ENCODE peak calls at places on chromosome 6, in ten cellular contexts. E, H, U, G, Q, T, R, V, K and W are unnamed samples.

GRCh38 chr6:141451176-141451507 is 681.6 kb upstream of the GJE1 start:
- DNase-seq in Q (no peak), H (no peak), V (no peak), R (no peak), T (no peak), G (no peak), K (no peak), E (peak; percentile 55), U (no peak), W (no peak)

GRCh38 chr6:3943373-3943772 is 94.2 kb downstream of the FAM50B start:
- DNase-seq in H (no peak), R (peak; percentile 97), T (no peak), G (peak; percentile 69), V (no peak), U (peak; percentile 43), E (no peak), Q (no peak), K (no peak), W (no peak)

GRCh38 chr6:111536888-111537287 is 53.9 kb upstream of the REV3L start:
- DNase-seq in R (no peak), U (no peak), K (no peak), V (no peak), T (no peak), Q (no peak), E (no peak), H (no peak), G (no peak), W (no peak)

GRCh38 chr6:153108320-153108719 is 22.8 kb downstream of the RGS17 start:
- DNase-seq in H (peak; percentile 50), R (peak; percentile 60), T (no peak), K (peak; percentile 50), Q (no peak), U (no peak), G (no peak), E (no peak), V (no peak), W (no peak)

GRCh38 chr6:52352239-52353008 is 9.5 kb upstream of the PAQR8 start:
- DNase-seq in H (peak; percentile 16), E (peak; percentile 82), K (peak; percentile 99), Q (no peak), T (peak; percentile 80), U (no peak), G (no peak), V (peak; percentile 96), R (peak; percentile 95), W (no peak)

GRCh38 chr6:112938656-112939055 is 591.5 kb downstream of the RFPL4B start:
- DNase-seq in G (no peak), Q (no peak), V (no peak), H (no peak), K (peak; percentile 50), T (no peak), E (no peak), R (peak; percentile 53), U (no peak), W (no peak)

GRCh38 chr6:81834141-81834621 is 81.7 kb upstream of the TENT5A start:
- DNase-seq in R (peak; percentile 13), H (no peak), E (no peak), U (peak; percentile 69), T (peak; percentile 53), K (peak; percentile 53), G (peak; percentile 58), V (no peak), Q (peak; percentile 70), W (no peak)

GRCh38 chr6:168050861-168051586 is 28.0 kb downstream of the FRMD1 start:
- DNase-seq in T (no peak), H (peak; percentile 60), U (no peak), Q (no peak), R (peak; percentile 31), E (no peak), G (no peak), V (no peak), K (no peak), W (no peak)

GRCh38 chr6:88339816-88340215 is 173.7 kb upstream of the CNR1 start:
- DNase-seq in V (no peak), K (no peak), H (no peak), U (no peak), R (no peak), G (no peak), T (no peak), E (no peak), Q (no peak), W (no peak)

GRCh38 chr6:81169166-81169565 is 583.3 kb downstream of the TENT5A start:
- DNase-seq in G (no peak), Q (no peak), U (no peak), R (peak; percentile 5), E (no peak), H (no peak), T (no peak), K (peak; percentile 17), V (no peak), W (peak; percentile 1)

GRCh38 chr6:5749016-5749665 is 257.6 kb downstream of the NRN1 start:
- DNase-seq in K (no peak), T (no peak), G (no peak), Q (no peak), E (no peak), U (no peak), H (no peak), V (no peak), R (no peak), W (no peak)

GRCh38 chr6:5747379-5747778 is 259.3 kb downstream of the NRN1 start:
- DNase-seq in E (no peak), K (no peak), U (no peak), G (no peak), Q (no peak), V (no peak), T (no peak), R (no peak), H (no peak), W (no peak)

GRCh38 chr6:5746392-5747140 is 260.2 kb downstream of the NRN1 start:
- DNase-seq in G (no peak), T (no peak), V (no peak), H (peak; percentile 74), R (no peak), K (peak; percentile 50), E (no peak), Q (no peak), U (no peak), W (peak; percentile 17)

GRCh38 chr6:5745081-5745480 is 261.6 kb downstream of the NRN1 start:
- DNase-seq in V (no peak), E (no peak), U (no peak), Q (no peak), G (no peak), R (no peak), T (no peak), H (no peak), K (no peak), W (no peak)

DNA sequence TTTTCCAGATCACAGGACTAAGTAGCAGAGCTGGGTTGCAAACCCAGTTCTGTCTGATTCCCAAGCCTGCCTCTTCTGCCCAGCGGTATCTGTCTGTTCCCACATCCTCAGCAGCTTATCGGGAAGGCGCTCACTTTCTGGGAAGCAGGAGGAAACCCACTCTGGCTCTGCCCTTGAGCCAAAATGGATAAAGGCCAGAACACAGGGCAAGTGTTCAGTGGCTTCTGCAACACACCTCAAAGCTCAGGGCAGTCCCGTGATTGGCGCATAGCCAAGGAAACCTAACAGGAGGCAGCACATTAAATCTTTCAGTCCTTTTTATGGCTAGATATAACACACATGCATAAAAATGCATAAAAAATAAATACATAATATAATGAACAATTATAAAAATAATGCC is 262.2 kb downstream of the NRN1 start:
- DNase-seq in V (no peak), K (no peak), U (peak; percentile 17), E (no peak), G (no peak), H (no peak), T (no peak), R (no peak), Q (no peak), W (no peak)
- H3K4me1 ChIP-seq in V (no peaks in the 10 kb centered on the region), K (no peaks in the 10 kb centered on the region), U (peaks cover 6% of the 10 kb centered on the region), E (no peaks in the 10 kb centered on the region), G (peaks cover 41% of the 10 kb centered on the region), H (no peaks in the 10 kb centered on the region), T (no peaks in the 10 kb centered on the region), R (no peaks in the 10 kb centered on the region), Q (peaks cover 7% of the 10 kb centered on the region), W (peaks cover 4% of the 10 kb centered on the region)

GRCh38 chr6:21836292-21836691 is 242.7 kb downstream of the SOX4 start:
- DNase-seq in R (no peak), H (no peak), Q (no peak), U (no peak), T (no peak), V (no peak), E (no peak), G (no peak), K (no peak), W (no peak)
- H3K27ac ChIP-seq in R (no peak overlapping the region), H (peak overlapping the region; percentile 75), Q (no peak overlapping the region), U (no peak overlapping the region), T (no peak overlapping the region), V (no peak overlapping the region), E (no peak overlapping the region), G (no peak overlapping the region), K (no peak overlapping the region), W (no peak overlapping the region)

DNA sequence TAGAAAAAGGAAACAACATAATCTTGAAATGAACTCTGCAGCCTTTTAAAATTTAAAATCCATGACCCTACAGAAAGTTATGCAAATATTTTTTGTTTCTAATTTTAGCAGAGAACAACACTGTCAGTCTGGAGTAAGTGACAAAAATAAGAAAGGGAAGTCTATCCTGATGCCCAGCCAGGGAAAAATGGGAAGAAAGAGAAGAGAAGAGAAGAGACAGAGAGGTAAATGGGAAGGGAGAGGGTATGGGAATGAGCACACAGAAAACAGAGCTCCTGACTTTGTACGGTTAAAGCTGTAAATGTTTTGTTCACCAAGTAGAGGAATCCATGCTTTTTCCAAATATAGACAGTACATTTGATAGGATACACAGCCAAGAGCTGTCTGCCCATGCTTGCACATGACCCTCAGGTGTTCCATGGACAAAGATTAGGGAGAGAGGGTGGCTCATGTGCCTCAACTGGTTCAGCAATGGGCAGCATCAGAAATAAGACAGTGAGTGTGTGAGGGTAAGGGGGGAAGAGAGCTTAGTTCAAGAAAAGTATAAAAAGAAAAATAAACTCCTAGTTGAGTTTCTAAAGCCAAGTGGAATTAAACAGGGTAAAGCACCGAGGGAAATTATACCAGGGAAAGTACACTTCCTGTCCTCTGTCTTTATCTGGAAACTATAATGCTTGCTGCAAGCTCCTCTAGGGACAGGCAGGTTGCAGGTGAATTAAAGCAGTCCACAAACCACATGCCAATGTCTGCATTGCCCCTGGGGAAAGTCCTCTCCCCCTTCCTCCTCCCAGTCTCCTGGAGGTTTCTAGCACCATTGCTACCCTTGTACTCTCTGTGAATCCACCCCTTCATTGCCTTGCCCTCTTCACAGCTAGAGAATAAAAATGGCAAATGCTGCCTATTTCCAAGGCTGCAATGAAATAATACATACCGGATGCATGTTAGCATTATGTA is 30.0 kb downstream of the MAP3K5 start:
- DNase-seq in R (no peak), H (no peak), E (no peak), Q (no peak), U (peak; percentile 35), K (no peak), G (no peak), V (no peak), T (no peak), W (no peak)
- H3K4me1 ChIP-seq in R (peaks cover 12% of the 10 kb centered on the region), H (peaks cover 4% of the 10 kb centered on the region), E (no peaks in the 10 kb centered on the region), Q (peaks cover 85% of the 10 kb centered on the region), U (peaks cover 74% of the 10 kb centered on the region), K (no peaks in the 10 kb centered on the region), G (peaks cover 78% of the 10 kb centered on the region), V (peaks cover 8% of the 10 kb centered on the region), T (peaks cover 12% of the 10 kb centered on the region), W (no peaks in the 10 kb centered on the region)

DNA sequence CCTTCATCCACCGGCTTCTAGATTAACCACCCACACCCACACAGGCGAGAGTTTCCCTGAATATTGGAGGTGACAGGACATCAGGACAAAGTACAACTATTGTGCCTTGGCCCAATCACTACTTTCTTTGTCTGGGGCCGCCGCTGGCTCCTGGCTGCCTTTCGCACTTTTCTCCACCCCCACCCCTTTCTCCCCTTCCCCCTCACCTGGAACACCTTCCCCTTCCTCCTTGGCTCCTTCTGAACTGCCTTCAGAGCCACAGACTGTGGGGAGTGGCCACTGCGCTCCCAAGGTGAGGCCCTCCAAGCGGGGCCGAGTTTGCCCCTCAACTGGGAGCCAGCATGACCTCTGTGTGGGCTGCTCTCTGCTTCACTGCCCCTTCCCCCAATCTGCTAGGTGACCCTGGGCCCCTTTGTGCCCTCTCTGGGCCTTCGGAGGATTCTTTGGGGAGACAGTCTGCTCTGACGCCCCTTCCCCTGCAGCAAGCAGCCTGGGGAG is 3.0 kb upstream of the VEGFA start:
- DNase-seq in G (peak; percentile 11), T (peak; percentile 62), E (no peak), U (no peak), R (no peak), K (no peak), V (no peak), Q (no peak), H (peak; percentile 36), W (no peak)
- H3K27ac ChIP-seq in G (no peak overlapping the region), T (peak overlapping the region; percentile 85), E (no peak overlapping the region), U (no peak overlapping the region), R (no peak overlapping the region), K (no peak overlapping the region), V (no peak overlapping the region), Q (no peak overlapping the region), H (no peak overlapping the region), W (no peak overlapping the region)